ENCODE peak calls at places on chromosomes 1 and 21, in seven cellular contexts. One of them, this sample, is unnamed.

GRCh38 chr1:27038020-27038419 is 25.4 kb upstream of the TENT5B start:
- DNase-seq in mesendoderm: no peak
- DNase-seq in lung: no peak
- DNase-seq in transverse colon: no peak
- DNase-seq in left ventricle myocardium inferior: no peak
- DNase-seq in H1: no peak
- DNase-seq in CD4-positive, alpha-beta memory T cell: no peak
- DNase-seq in this sample: no peak

GRCh38 chr21:36237441-36237840 is 80.8 kb downstream of the DOP1B start:
- DNase-seq in left ventricle myocardium inferior: no peak
- DNase-seq in H1: no peak
- DNase-seq in lung: no peak
- DNase-seq in CD4-positive, alpha-beta memory T cell: no peak
- DNase-seq in transverse colon: no peak
- DNase-seq in mesendoderm: no peak
- DNase-seq in this sample: no peak

GRCh38 chr1:168136709-168137514 is at the start of gene GPR161:
- DNase-seq in mesendoderm: peak; percentile 77
- DNase-seq in left ventricle myocardium inferior: peak; percentile 65
- DNase-seq in CD4-positive, alpha-beta memory T cell: peak; percentile 14
- DNase-seq in transverse colon: peak; percentile 44
- DNase-seq in lung: peak; percentile 38
- DNase-seq in H1: no peak
- DNase-seq in this sample: peak; percentile 55

GRCh38 chr1:27542463-27543273 is 52.7 kb upstream of the WASF2 start:
- DNase-seq in H1: no peak
- DNase-seq in transverse colon: peak; percentile 49
- DNase-seq in CD4-positive, alpha-beta memory T cell: no peak
- DNase-seq in lung: peak; percentile 68
- DNase-seq in left ventricle myocardium inferior: peak; percentile 65
- DNase-seq in mesendoderm: peak; percentile 82
- DNase-seq in this sample: no peak

GRCh38 chr1:243230914-243231313 is 24.2 kb downstream of the CEP170 start:
- DNase-seq in mesendoderm: peak; percentile 53
- DNase-seq in transverse colon: no peak
- DNase-seq in lung: no peak
- DNase-seq in H1: no peak
- DNase-seq in left ventricle myocardium inferior: no peak
- DNase-seq in CD4-positive, alpha-beta memory T cell: no peak
- DNase-seq in this sample: no peak

GRCh38 chr1:100862591-100862990 is 32.1 kb downstream of the EXTL2 start:
- DNase-seq in CD4-positive, alpha-beta memory T cell: no peak
- DNase-seq in H1: no peak
- DNase-seq in mesendoderm: no peak
- DNase-seq in left ventricle myocardium inferior: no peak
- DNase-seq in transverse colon: no peak
- DNase-seq in lung: no peak
- DNase-seq in this sample: no peak

GRCh38 chr1:221331263-221332183 is 410.4 kb downstream of the DUSP10 start:
- DNase-seq in mesendoderm: no peak
- DNase-seq in CD4-positive, alpha-beta memory T cell: no peak
- DNase-seq in H1: no peak
- DNase-seq in transverse colon: no peak
- DNase-seq in lung: no peak
- DNase-seq in left ventricle myocardium inferior: no peak
- DNase-seq in this sample: no peak

GRCh38 chr21:46157396-46157986 is 2.1 kb upstream of the FTCD start:
- DNase-seq in left ventricle myocardium inferior: no peak
- DNase-seq in transverse colon: peak; percentile 4
- DNase-seq in mesendoderm: no peak
- DNase-seq in lung: no peak
- DNase-seq in CD4-positive, alpha-beta memory T cell: no peak
- DNase-seq in H1: no peak
- DNase-seq in this sample: no peak

GRCh38 chr1:158728510-158729225 is 8.1 kb upstream of the OR6K3 start:
- DNase-seq in left ventricle myocardium inferior: no peak
- DNase-seq in mesendoderm: no peak
- DNase-seq in lung: no peak
- DNase-seq in transverse colon: no peak
- DNase-seq in H1: no peak
- DNase-seq in CD4-positive, alpha-beta memory T cell: no peak
- DNase-seq in this sample: no peak

GRCh38 chr1:5161372-5161771 is 507.0 kb downstream of the AJAP1 start:
- DNase-seq in mesendoderm: peak; percentile 65
- DNase-seq in left ventricle myocardium inferior: no peak
- DNase-seq in lung: no peak
- DNase-seq in CD4-positive, alpha-beta memory T cell: no peak
- DNase-seq in transverse colon: no peak
- DNase-seq in H1: peak; percentile 27
- DNase-seq in this sample: no peak

GRCh38 chr1:43354471-43354870 is 4.3 kb upstream of the CDC20 start:
- DNase-seq in mesendoderm: no peak
- DNase-seq in H1: no peak
- DNase-seq in transverse colon: no peak
- DNase-seq in CD4-positive, alpha-beta memory T cell: no peak
- DNase-seq in left ventricle myocardium inferior: no peak
- DNase-seq in lung: no peak
- DNase-seq in this sample: no peak

DNA sequence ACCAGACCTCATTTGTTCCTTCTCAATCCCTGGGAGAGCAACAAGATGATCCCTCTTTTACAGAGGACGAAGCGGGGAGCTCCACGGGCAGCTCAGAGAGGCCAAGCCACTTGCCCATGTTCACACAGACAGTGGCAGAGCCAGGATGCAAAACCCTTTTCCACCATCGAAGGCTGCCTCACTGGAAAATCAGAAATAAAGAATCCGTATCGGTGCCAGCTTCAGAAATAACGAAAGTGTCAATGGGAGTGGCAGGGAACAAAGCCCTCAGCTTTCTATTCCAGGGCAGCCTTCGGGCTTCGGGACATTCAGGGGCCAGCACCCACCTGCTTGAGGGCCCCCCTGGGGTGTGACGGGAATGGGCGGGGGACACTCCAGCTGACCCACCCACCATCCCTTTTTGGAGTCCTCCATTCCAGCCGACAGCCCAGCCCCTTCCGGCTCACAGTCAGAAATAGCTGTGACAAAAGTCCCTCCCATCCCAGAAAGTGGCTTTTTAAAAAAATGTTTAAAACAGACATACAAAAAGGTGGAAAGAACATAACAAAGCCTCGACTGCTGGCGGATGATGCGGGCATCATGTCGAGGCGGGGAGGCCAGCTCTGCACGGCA is 6.0 kb downstream of the IFFO2 start:
- DNase-seq in transverse colon: no peak
- DNase-seq in H1: no peak
- DNase-seq in left ventricle myocardium inferior: peak; percentile 69
- DNase-seq in lung: no peak
- DNase-seq in CD4-positive, alpha-beta memory T cell: no peak
- DNase-seq in mesendoderm: no peak
- DNase-seq in this sample: peak; percentile 67
- H3K4me3 ChIP-seq in transverse colon: no peak overlapping the region
- H3K4me3 ChIP-seq in H1: no peak overlapping the region
- H3K4me3 ChIP-seq in left ventricle myocardium inferior: peak overlapping the region; percentile 62
- H3K4me3 ChIP-seq in lung: no peak overlapping the region
- H3K4me3 ChIP-seq in CD4-positive, alpha-beta memory T cell: peak overlapping the region; percentile 34
- H3K4me3 ChIP-seq in mesendoderm: no peak overlapping the region
- H3K4me3 ChIP-seq in this sample: peak overlapping the region; percentile 24

GRCh38 chr1:165842363-165843129 is 15.1 kb downstream of the UCK2 start:
- DNase-seq in mesendoderm: peak; percentile 91
- DNase-seq in CD4-positive, alpha-beta memory T cell: peak; percentile 11
- DNase-seq in lung: no peak
- DNase-seq in left ventricle myocardium inferior: no peak
- DNase-seq in transverse colon: no peak
- DNase-seq in H1: no peak
- DNase-seq in this sample: peak; percentile 46
- H3K4me1 ChIP-seq in mesendoderm: peaks cover 25% of the 10 kb centered on the region
- H3K4me1 ChIP-seq in CD4-positive, alpha-beta memory T cell: peaks cover 16% of the 10 kb centered on the region
- H3K4me1 ChIP-seq in lung: peaks cover 14% of the 10 kb centered on the region
- H3K4me1 ChIP-seq in left ventricle myocardium inferior: peaks cover 24% of the 10 kb centered on the region
- H3K4me1 ChIP-seq in transverse colon: peaks cover 13% of the 10 kb centered on the region
- H3K4me1 ChIP-seq in H1: peaks cover 16% of the 10 kb centered on the region
- H3K4me1 ChIP-seq in this sample: peaks cover 25% of the 10 kb centered on the region

GRCh38 chr1:45622891-45623394 is 911 bp downstream of the CCDC17 start:
- DNase-seq in left ventricle myocardium inferior: peak; percentile 29
- DNase-seq in CD4-positive, alpha-beta memory T cell: no peak
- DNase-seq in H1: no peak
- DNase-seq in transverse colon: no peak
- DNase-seq in mesendoderm: no peak
- DNase-seq in lung: no peak
- DNase-seq in this sample: no peak
- H3K4me3 ChIP-seq in left ventricle myocardium inferior: peak overlapping the region; percentile 49
- H3K4me3 ChIP-seq in CD4-positive, alpha-beta memory T cell: no peak overlapping the region
- H3K4me3 ChIP-seq in H1: no peak overlapping the region
- H3K4me3 ChIP-seq in transverse colon: no peak overlapping the region
- H3K4me3 ChIP-seq in mesendoderm: no peak overlapping the region
- H3K4me3 ChIP-seq in lung: no peak overlapping the region
- H3K4me3 ChIP-seq in this sample: no peak overlapping the region

GRCh38 chr1:19385236-19385635 is 73.1 kb downstream of the SLC66A1 start:
- DNase-seq in mesendoderm: no peak
- DNase-seq in left ventricle myocardium inferior: no peak
- DNase-seq in CD4-positive, alpha-beta memory T cell: no peak
- DNase-seq in lung: no peak
- DNase-seq in H1: no peak
- DNase-seq in transverse colon: peak; percentile 31
- DNase-seq in this sample: no peak
- H3K4me1 ChIP-seq in mesendoderm: no peaks in the 10 kb centered on the region
- H3K4me1 ChIP-seq in left ventricle myocardium inferior: peaks cover 56% of the 10 kb centered on the region
- H3K4me1 ChIP-seq in CD4-positive, alpha-beta memory T cell: peaks cover 33% of the 10 kb centered on the region
- H3K4me1 ChIP-seq in lung: peaks cover 20% of the 10 kb centered on the region
- H3K4me1 ChIP-seq in H1: no peaks in the 10 kb centered on the region
- H3K4me1 ChIP-seq in transverse colon: peaks cover 34% of the 10 kb centered on the region
- H3K4me1 ChIP-seq in this sample: peaks cover 14% of the 10 kb centered on the region

GRCh38 chr1:47443530-47444316 is 5.9 kb downstream of the FOXD2 start:
- DNase-seq in H1: no peak
- DNase-seq in lung: no peak
- DNase-seq in CD4-positive, alpha-beta memory T cell: no peak
- DNase-seq in transverse colon: no peak
- DNase-seq in left ventricle myocardium inferior: no peak
- DNase-seq in mesendoderm: peak; percentile 66
- DNase-seq in this sample: peak; percentile 88
- H3K4me3 ChIP-seq in H1: peak overlapping the region; percentile 7
- H3K4me3 ChIP-seq in lung: no peak overlapping the region
- H3K4me3 ChIP-seq in CD4-positive, alpha-beta memory T cell: no peak overlapping the region
- H3K4me3 ChIP-seq in transverse colon: no peak overlapping the region
- H3K4me3 ChIP-seq in left ventricle myocardium inferior: peak overlapping the region; percentile 54
- H3K4me3 ChIP-seq in mesendoderm: no peak overlapping the region
- H3K4me3 ChIP-seq in this sample: peak overlapping the region; percentile 95

DNA sequence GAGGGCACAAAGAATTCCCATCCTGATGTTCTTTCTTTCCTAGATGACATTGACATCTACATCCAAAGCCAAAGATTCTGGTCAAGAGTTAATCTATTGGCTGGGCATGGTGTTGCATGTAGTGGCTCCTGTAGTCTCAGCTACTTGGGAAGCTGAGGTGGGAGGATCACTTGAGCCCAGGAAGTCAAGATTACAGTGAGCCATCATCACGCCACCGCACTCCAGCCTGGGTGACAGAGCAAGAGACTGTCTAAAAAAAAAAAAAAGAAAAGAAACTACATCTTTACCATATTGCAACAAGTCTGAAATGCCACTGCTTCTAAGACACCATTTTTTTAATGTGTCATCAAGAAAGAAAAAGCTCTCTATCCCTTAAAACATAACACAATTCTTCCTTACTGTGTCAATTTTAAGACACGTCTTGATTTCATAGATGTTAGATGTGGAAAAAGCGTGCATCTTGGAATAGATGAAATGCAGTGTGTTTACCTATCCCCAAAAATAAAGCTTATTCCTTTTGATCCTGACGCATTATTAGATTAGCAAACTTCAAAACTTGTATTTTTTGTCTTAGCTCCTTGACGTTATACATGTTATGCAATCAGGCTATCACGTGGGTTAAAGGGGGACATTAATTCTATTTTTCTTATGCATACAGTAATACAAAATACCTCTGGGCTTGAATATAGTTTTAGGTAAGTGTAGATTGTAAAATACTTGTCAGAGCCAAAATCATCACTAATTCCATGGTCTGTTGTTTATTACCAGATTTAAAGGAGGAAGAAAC is 46.3 kb downstream of the ELAPOR1 start:
- DNase-seq in mesendoderm: no peak
- DNase-seq in transverse colon: no peak
- DNase-seq in CD4-positive, alpha-beta memory T cell: no peak
- DNase-seq in lung: no peak
- DNase-seq in left ventricle myocardium inferior: no peak
- DNase-seq in H1: no peak
- DNase-seq in this sample: no peak
- H3K4me1 ChIP-seq in mesendoderm: no peaks in the 10 kb centered on the region
- H3K4me1 ChIP-seq in transverse colon: no peaks in the 10 kb centered on the region
- H3K4me1 ChIP-seq in CD4-positive, alpha-beta memory T cell: peaks cover 14% of the 10 kb centered on the region
- H3K4me1 ChIP-seq in lung: peaks cover 8% of the 10 kb centered on the region
- H3K4me1 ChIP-seq in left ventricle myocardium inferior: peaks cover 13% of the 10 kb centered on the region
- H3K4me1 ChIP-seq in H1: peaks cover 3% of the 10 kb centered on the region
- H3K4me1 ChIP-seq in this sample: peaks cover 5% of the 10 kb centered on the region

GRCh38 chr1:235835226-235835625 is 31.5 kb downstream of the LYST start:
- DNase-seq in CD4-positive, alpha-beta memory T cell: no peak
- DNase-seq in H1: no peak
- DNase-seq in transverse colon: peak; percentile 25
- DNase-seq in lung: no peak
- DNase-seq in mesendoderm: no peak
- DNase-seq in left ventricle myocardium inferior: peak; percentile 23
- DNase-seq in this sample: no peak
- H3K4me3 ChIP-seq in CD4-positive, alpha-beta memory T cell: no peak overlapping the region
- H3K4me3 ChIP-seq in H1: no peak overlapping the region
- H3K4me3 ChIP-seq in transverse colon: no peak overlapping the region
- H3K4me3 ChIP-seq in lung: no peak overlapping the region
- H3K4me3 ChIP-seq in mesendoderm: no peak overlapping the region
- H3K4me3 ChIP-seq in left ventricle myocardium inferior: peak overlapping the region; percentile 41
- H3K4me3 ChIP-seq in this sample: no peak overlapping the region

This sample was measured in SJSA1.